ENCODE peak calls at places on chromosomes 5 and 9, in ten cellular contexts. One of them, this sample, is unnamed.

GRCh38 chr9:136546697-136547481 is 1.0 kb upstream of the NOTCH1 start:
- DNase-seq in activated gamma-delta T cell treated with anti-CD3 and anti-CD28 coated beads, Interleukin-2, amount 50 U/mL, for 16 hours: no peak
- DNase-seq in amygdala: peak; percentile 60
- DNase-seq in RWPE1: peak; percentile 72
- DNase-seq in amniotic stem cell: no peak
- DNase-seq in globus pallidus: no peak
- DNase-seq in uterus: peak; percentile 88
- DNase-seq in Daoy: peak; percentile 61
- DNase-seq in activated CD8-positive, alpha-beta memory T cell treated with anti-CD3 and anti-CD28 coated beads, Interleukin-2, amount 50 U/mL, for 4 hours: peak; percentile 49
- DNase-seq in fibroblast of villous mesenchyme: peak; percentile 92
- DNase-seq in this sample: no peak

GRCh38 chr9:115531410-115532130 is 413.6 kb upstream of the TNC start:
- DNase-seq in uterus: no peak
- DNase-seq in fibroblast of villous mesenchyme: peak; percentile 45
- DNase-seq in Daoy: no peak
- DNase-seq in activated gamma-delta T cell treated with anti-CD3 and anti-CD28 coated beads, Interleukin-2, amount 50 U/mL, for 16 hours: no peak
- DNase-seq in amygdala: no peak
- DNase-seq in RWPE1: no peak
- DNase-seq in amniotic stem cell: no peak
- DNase-seq in activated CD8-positive, alpha-beta memory T cell treated with anti-CD3 and anti-CD28 coated beads, Interleukin-2, amount 50 U/mL, for 4 hours: no peak
- DNase-seq in globus pallidus: no peak
- DNase-seq in this sample: no peak

GRCh38 chr5:124706729-124707361 is 39.6 kb downstream of the ZNF608 start:
- DNase-seq in globus pallidus: no peak
- DNase-seq in amniotic stem cell: no peak
- DNase-seq in activated gamma-delta T cell treated with anti-CD3 and anti-CD28 coated beads, Interleukin-2, amount 50 U/mL, for 16 hours: no peak
- DNase-seq in Daoy: peak; percentile 14
- DNase-seq in fibroblast of villous mesenchyme: no peak
- DNase-seq in activated CD8-positive, alpha-beta memory T cell treated with anti-CD3 and anti-CD28 coated beads, Interleukin-2, amount 50 U/mL, for 4 hours: no peak
- DNase-seq in amygdala: no peak
- DNase-seq in uterus: peak; percentile 30
- DNase-seq in RWPE1: no peak
- DNase-seq in this sample: no peak

GRCh38 chr5:78985407-78986223 is 505 bp upstream of the ARSB start:
- DNase-seq in fibroblast of villous mesenchyme: peak; percentile 25
- DNase-seq in globus pallidus: no peak
- DNase-seq in amygdala: peak; percentile 42
- DNase-seq in activated gamma-delta T cell treated with anti-CD3 and anti-CD28 coated beads, Interleukin-2, amount 50 U/mL, for 16 hours: peak; percentile 38
- DNase-seq in amniotic stem cell: no peak
- DNase-seq in RWPE1: no peak
- DNase-seq in Daoy: peak; percentile 80
- DNase-seq in uterus: peak; percentile 38
- DNase-seq in activated CD8-positive, alpha-beta memory T cell treated with anti-CD3 and anti-CD28 coated beads, Interleukin-2, amount 50 U/mL, for 4 hours: peak; percentile 55
- DNase-seq in this sample: peak; percentile 79

GRCh38 chr5:74206571-74207550 is 433.7 kb downstream of the ENC1 start:
- DNase-seq in fibroblast of villous mesenchyme: peak; percentile 49
- DNase-seq in uterus: peak; percentile 58
- DNase-seq in amygdala: peak; percentile 83
- DNase-seq in globus pallidus: peak; percentile 64
- DNase-seq in Daoy: peak; percentile 95
- DNase-seq in activated gamma-delta T cell treated with anti-CD3 and anti-CD28 coated beads, Interleukin-2, amount 50 U/mL, for 16 hours: no peak
- DNase-seq in RWPE1: peak; percentile 61
- DNase-seq in amniotic stem cell: peak; percentile 12
- DNase-seq in activated CD8-positive, alpha-beta memory T cell treated with anti-CD3 and anti-CD28 coated beads, Interleukin-2, amount 50 U/mL, for 4 hours: no peak
- DNase-seq in this sample: no peak

GRCh38 chr9:19102181-19102630 is 498 bp downstream of the HAUS6 start:
- DNase-seq in Daoy: peak; percentile 19
- DNase-seq in RWPE1: peak; percentile 55
- DNase-seq in fibroblast of villous mesenchyme: no peak
- DNase-seq in amygdala: no peak
- DNase-seq in globus pallidus: peak; percentile 10
- DNase-seq in activated CD8-positive, alpha-beta memory T cell treated with anti-CD3 and anti-CD28 coated beads, Interleukin-2, amount 50 U/mL, for 4 hours: peak; percentile 26
- DNase-seq in amniotic stem cell: no peak
- DNase-seq in activated gamma-delta T cell treated with anti-CD3 and anti-CD28 coated beads, Interleukin-2, amount 50 U/mL, for 16 hours: peak; percentile 8
- DNase-seq in uterus: peak; percentile 40
- DNase-seq in this sample: peak; percentile 26

GRCh38 chr5:65455064-65455463 is 26.7 kb downstream of the ADAMTS6 start:
- DNase-seq in fibroblast of villous mesenchyme: no peak
- DNase-seq in amniotic stem cell: no peak
- DNase-seq in activated CD8-positive, alpha-beta memory T cell treated with anti-CD3 and anti-CD28 coated beads, Interleukin-2, amount 50 U/mL, for 4 hours: no peak
- DNase-seq in RWPE1: no peak
- DNase-seq in activated gamma-delta T cell treated with anti-CD3 and anti-CD28 coated beads, Interleukin-2, amount 50 U/mL, for 16 hours: no peak
- DNase-seq in amygdala: no peak
- DNase-seq in globus pallidus: no peak
- DNase-seq in Daoy: no peak
- DNase-seq in uterus: no peak
- DNase-seq in this sample: no peak

GRCh38 chr5:89396262-89396975 is 513.4 kb upstream of the MEF2C start:
- DNase-seq in amygdala: no peak
- DNase-seq in fibroblast of villous mesenchyme: peak; percentile 46
- DNase-seq in globus pallidus: peak; percentile 65
- DNase-seq in Daoy: peak; percentile 14
- DNase-seq in activated gamma-delta T cell treated with anti-CD3 and anti-CD28 coated beads, Interleukin-2, amount 50 U/mL, for 16 hours: no peak
- DNase-seq in RWPE1: no peak
- DNase-seq in uterus: no peak
- DNase-seq in amniotic stem cell: no peak
- DNase-seq in activated CD8-positive, alpha-beta memory T cell treated with anti-CD3 and anti-CD28 coated beads, Interleukin-2, amount 50 U/mL, for 4 hours: no peak
- DNase-seq in this sample: no peak

GRCh38 chr5:74632947-74633356 is 7.6 kb downstream of the ENC1 start:
- DNase-seq in fibroblast of villous mesenchyme: peak; percentile 71
- DNase-seq in amniotic stem cell: no peak
- DNase-seq in RWPE1: peak; percentile 81
- DNase-seq in activated CD8-positive, alpha-beta memory T cell treated with anti-CD3 and anti-CD28 coated beads, Interleukin-2, amount 50 U/mL, for 4 hours: no peak
- DNase-seq in amygdala: no peak
- DNase-seq in Daoy: peak; percentile 36
- DNase-seq in uterus: no peak
- DNase-seq in globus pallidus: no peak
- DNase-seq in activated gamma-delta T cell treated with anti-CD3 and anti-CD28 coated beads, Interleukin-2, amount 50 U/mL, for 16 hours: no peak
- DNase-seq in this sample: peak; percentile 16

GRCh38 chr9:96113045-96113444 is 188.9 kb downstream of the HSD17B3 start:
- DNase-seq in activated gamma-delta T cell treated with anti-CD3 and anti-CD28 coated beads, Interleukin-2, amount 50 U/mL, for 16 hours: no peak
- DNase-seq in activated CD8-positive, alpha-beta memory T cell treated with anti-CD3 and anti-CD28 coated beads, Interleukin-2, amount 50 U/mL, for 4 hours: no peak
- DNase-seq in globus pallidus: no peak
- DNase-seq in RWPE1: no peak
- DNase-seq in Daoy: no peak
- DNase-seq in fibroblast of villous mesenchyme: no peak
- DNase-seq in amniotic stem cell: no peak
- DNase-seq in uterus: no peak
- DNase-seq in amygdala: no peak
- DNase-seq in this sample: no peak

GRCh38 chr9:87099383-87099782 is 152.1 kb upstream of the GAS1 start:
- DNase-seq in RWPE1: peak; percentile 25
- DNase-seq in amygdala: no peak
- DNase-seq in activated gamma-delta T cell treated with anti-CD3 and anti-CD28 coated beads, Interleukin-2, amount 50 U/mL, for 16 hours: no peak
- DNase-seq in fibroblast of villous mesenchyme: peak; percentile 69
- DNase-seq in amniotic stem cell: no peak
- DNase-seq in uterus: no peak
- DNase-seq in globus pallidus: no peak
- DNase-seq in Daoy: no peak
- DNase-seq in activated CD8-positive, alpha-beta memory T cell treated with anti-CD3 and anti-CD28 coated beads, Interleukin-2, amount 50 U/mL, for 4 hours: no peak
- DNase-seq in this sample: no peak

GRCh38 chr9:90023861-90024260 is 419.0 kb downstream of the GADD45G start:
- DNase-seq in activated gamma-delta T cell treated with anti-CD3 and anti-CD28 coated beads, Interleukin-2, amount 50 U/mL, for 16 hours: no peak
- DNase-seq in uterus: no peak
- DNase-seq in activated CD8-positive, alpha-beta memory T cell treated with anti-CD3 and anti-CD28 coated beads, Interleukin-2, amount 50 U/mL, for 4 hours: no peak
- DNase-seq in Daoy: no peak
- DNase-seq in amniotic stem cell: no peak
- DNase-seq in globus pallidus: no peak
- DNase-seq in fibroblast of villous mesenchyme: no peak
- DNase-seq in amygdala: no peak
- DNase-seq in RWPE1: no peak
- DNase-seq in this sample: no peak

GRCh38 chr5:74546796-74547195 is 93.7 kb downstream of the ENC1 start:
- DNase-seq in activated CD8-positive, alpha-beta memory T cell treated with anti-CD3 and anti-CD28 coated beads, Interleukin-2, amount 50 U/mL, for 4 hours: no peak
- DNase-seq in Daoy: no peak
- DNase-seq in RWPE1: peak; percentile 38
- DNase-seq in fibroblast of villous mesenchyme: no peak
- DNase-seq in uterus: no peak
- DNase-seq in globus pallidus: no peak
- DNase-seq in amniotic stem cell: no peak
- DNase-seq in activated gamma-delta T cell treated with anti-CD3 and anti-CD28 coated beads, Interleukin-2, amount 50 U/mL, for 16 hours: no peak
- DNase-seq in amygdala: no peak
- DNase-seq in this sample: no peak

GRCh38 chr9:129459550-129460322 is 161.2 kb downstream of the C9orf50 start:
- DNase-seq in uterus: no peak
- DNase-seq in amygdala: no peak
- DNase-seq in amniotic stem cell: no peak
- DNase-seq in activated CD8-positive, alpha-beta memory T cell treated with anti-CD3 and anti-CD28 coated beads, Interleukin-2, amount 50 U/mL, for 4 hours: peak; percentile 42
- DNase-seq in globus pallidus: no peak
- DNase-seq in activated gamma-delta T cell treated with anti-CD3 and anti-CD28 coated beads, Interleukin-2, amount 50 U/mL, for 16 hours: no peak
- DNase-seq in fibroblast of villous mesenchyme: no peak
- DNase-seq in Daoy: no peak
- DNase-seq in RWPE1: no peak
- DNase-seq in this sample: peak; percentile 73

GRCh38 chr9:91197232-91198181 is 164.2 kb downstream of the AUH start:
- DNase-seq in uterus: peak; percentile 94
- DNase-seq in activated gamma-delta T cell treated with anti-CD3 and anti-CD28 coated beads, Interleukin-2, amount 50 U/mL, for 16 hours: no peak
- DNase-seq in activated CD8-positive, alpha-beta memory T cell treated with anti-CD3 and anti-CD28 coated beads, Interleukin-2, amount 50 U/mL, for 4 hours: no peak
- DNase-seq in amniotic stem cell: peak; percentile 35
- DNase-seq in globus pallidus: peak; percentile 63
- DNase-seq in fibroblast of villous mesenchyme: peak; percentile 100
- DNase-seq in RWPE1: peak; percentile 92
- DNase-seq in Daoy: peak; percentile 63
- DNase-seq in amygdala: peak; percentile 52
- DNase-seq in this sample: no peak

GRCh38 chr5:109992264-109992915 is 302.7 kb downstream of the MAN2A1 start:
- DNase-seq in fibroblast of villous mesenchyme: no peak
- DNase-seq in activated gamma-delta T cell treated with anti-CD3 and anti-CD28 coated beads, Interleukin-2, amount 50 U/mL, for 16 hours: no peak
- DNase-seq in amygdala: no peak
- DNase-seq in Daoy: no peak
- DNase-seq in activated CD8-positive, alpha-beta memory T cell treated with anti-CD3 and anti-CD28 coated beads, Interleukin-2, amount 50 U/mL, for 4 hours: no peak
- DNase-seq in amniotic stem cell: no peak
- DNase-seq in RWPE1: no peak
- DNase-seq in uterus: no peak
- DNase-seq in globus pallidus: no peak
- DNase-seq in this sample: no peak

GRCh38 chr5:128546658-128547281 is 8.7 kb upstream of the FBN2 start:
- DNase-seq in uterus: no peak
- DNase-seq in activated CD8-positive, alpha-beta memory T cell treated with anti-CD3 and anti-CD28 coated beads, Interleukin-2, amount 50 U/mL, for 4 hours: no peak
- DNase-seq in amniotic stem cell: no peak
- DNase-seq in amygdala: no peak
- DNase-seq in RWPE1: no peak
- DNase-seq in Daoy: no peak
- DNase-seq in fibroblast of villous mesenchyme: no peak
- DNase-seq in globus pallidus: no peak
- DNase-seq in activated gamma-delta T cell treated with anti-CD3 and anti-CD28 coated beads, Interleukin-2, amount 50 U/mL, for 16 hours: no peak
- DNase-seq in this sample: no peak

GRCh38 chr9:135739271-135740220 is 37.6 kb downstream of the KCNT1 start:
- DNase-seq in globus pallidus: no peak
- DNase-seq in amniotic stem cell: no peak
- DNase-seq in activated CD8-positive, alpha-beta memory T cell treated with anti-CD3 and anti-CD28 coated beads, Interleukin-2, amount 50 U/mL, for 4 hours: no peak
- DNase-seq in uterus: no peak
- DNase-seq in fibroblast of villous mesenchyme: no peak
- DNase-seq in activated gamma-delta T cell treated with anti-CD3 and anti-CD28 coated beads, Interleukin-2, amount 50 U/mL, for 16 hours: no peak
- DNase-seq in RWPE1: no peak
- DNase-seq in amygdala: no peak
- DNase-seq in Daoy: no peak
- DNase-seq in this sample: no peak